ENCODE peak calls at places on chromosome 1, in five cellular contexts. H, B, T, G and E are unnamed samples.

GRCh38 chr1:204084247-204084772 is 11.4 kb downstream of the SOX13 start:
- DNase-seq in H (peak; percentile 61), B (peak; percentile 84), T (no peak), G (no peak), E (no peak)

GRCh38 chr1:229410692-229411433 is 23.0 kb downstream of the ACTA1 start:
- DNase-seq in H (no peak), B (peak; percentile 81), T (no peak), G (peak; percentile 46), E (no peak)

GRCh38 chr1:110554871-110555801 is 36.2 kb upstream of the KCNA10 start:
- DNase-seq in H (peak; percentile 19), B (peak; percentile 85), T (no peak), G (peak; percentile 5), E (peak; percentile 50)

GRCh38 chr1:111476761-111477309 is 3.1 kb downstream of the C1orf162 start:
- DNase-seq in H (peak; percentile 24), B (no peak), T (no peak), G (no peak), E (no peak)

GRCh38 chr1:213041443-213041842 is 9.6 kb upstream of the RPS6KC1 start:
- DNase-seq in H (no peak), B (no peak), T (no peak), G (peak; percentile 64), E (no peak)

GRCh38 chr1:198444792-198445191 is 95.7 kb downstream of the ATP6V1G3 start:
- DNase-seq in H (no peak), B (no peak), T (no peak), G (peak; percentile 92), E (no peak)

GRCh38 chr1:50774759-50775351 is 185.2 kb downstream of the FAF1 start:
- DNase-seq in H (no peak), B (no peak), T (no peak), G (peak; percentile 78), E (no peak)

GRCh38 chr1:50108497-50109073 is at the start of gene ELAVL4:
- DNase-seq in H (no peak), B (no peak), T (no peak), G (no peak), E (no peak)

GRCh38 chr1:118988186-118989005 is at the start of gene TBX15:
- DNase-seq in H (no peak), B (no peak), T (no peak), G (no peak), E (no peak)

DNA sequence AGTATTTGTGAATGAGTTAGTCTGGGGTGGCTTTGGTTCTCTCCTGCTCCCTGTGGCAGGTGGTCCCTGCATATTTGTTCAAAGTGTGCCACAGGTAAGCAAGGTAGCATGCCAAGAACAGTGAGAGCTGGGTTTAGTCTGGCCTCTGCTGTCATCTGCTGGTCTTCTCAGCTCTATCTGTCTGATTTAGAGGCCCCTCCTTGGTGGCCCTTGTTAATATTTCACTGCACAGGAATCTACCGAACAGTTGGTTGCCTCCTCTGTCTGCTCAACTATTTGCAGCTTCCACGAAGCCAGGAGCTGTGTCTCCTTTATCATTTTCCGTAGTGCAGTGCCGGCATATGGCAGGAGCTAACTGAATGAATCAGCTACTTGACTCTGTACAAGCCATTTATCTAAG is 9.7 kb downstream of the DNM3 start:
- DNase-seq in H (no peak), B (no peak), T (no peak), G (no peak), E (no peak)
- TF ChIP-seq CTCF in H (no peak), B (peak; percentile 24), T (no peak), G (no peak), E (no peak)

GRCh38 chr1:227314014-227314848 is 4.1 kb downstream of the CDC42BPA start:
- DNase-seq in H (no peak), B (no peak), T (no peak), G (no peak), E (no peak)

GRCh38 chr1:227311389-227312001 is 6.8 kb downstream of the CDC42BPA start:
- DNase-seq in H (no peak), B (no peak), T (no peak), G (no peak), E (no peak)

GRCh38 chr1:227315500-227316346 is 2.6 kb downstream of the CDC42BPA start:
- DNase-seq in H (peak; percentile 70), B (no peak), T (no peak), G (peak; percentile 83), E (no peak)

GRCh38 chr1:227308367-227309336 is 9.6 kb downstream of the CDC42BPA start:
- DNase-seq in H (no peak), B (no peak), T (no peak), G (no peak), E (no peak)

DNA sequence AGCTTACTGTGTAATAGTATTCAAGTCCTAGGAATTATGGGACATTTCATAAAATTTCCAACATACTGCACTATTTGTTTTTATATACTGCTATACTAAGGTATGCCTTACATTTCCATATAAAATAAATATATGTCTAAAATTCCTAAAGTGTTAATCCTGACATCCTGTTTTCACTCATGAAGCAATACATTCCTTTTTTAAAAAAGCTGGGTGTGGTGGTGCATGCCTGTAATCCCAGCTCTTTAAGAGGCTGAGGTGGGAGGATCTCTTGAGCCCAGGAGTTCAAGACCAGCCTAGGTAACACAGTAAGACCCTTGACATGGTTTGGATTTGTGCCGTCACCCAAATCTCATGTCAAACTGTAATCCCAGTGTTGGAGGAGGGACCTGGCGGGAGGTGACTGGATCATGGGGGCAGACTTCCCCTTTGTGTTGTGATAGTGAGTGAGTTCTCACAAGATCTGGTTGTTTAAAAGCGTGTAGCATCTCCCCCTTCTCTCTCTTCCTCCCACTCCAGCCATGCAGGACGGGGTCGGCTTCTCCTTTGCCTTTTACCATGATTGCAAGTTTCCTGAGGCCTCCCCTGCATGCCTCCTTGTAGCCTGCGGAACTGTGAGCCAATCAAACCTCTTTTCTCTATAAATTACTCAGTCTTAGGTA is 5.8 kb downstream of the CDC42BPA start:
- DNase-seq in H (no peak), B (no peak), T (no peak), G (peak; percentile 45), E (no peak)
- TF ChIP-seq CTCF in H (no peak), B (no peak), T (no peak), G (no peak), E (no peak)

DNA sequence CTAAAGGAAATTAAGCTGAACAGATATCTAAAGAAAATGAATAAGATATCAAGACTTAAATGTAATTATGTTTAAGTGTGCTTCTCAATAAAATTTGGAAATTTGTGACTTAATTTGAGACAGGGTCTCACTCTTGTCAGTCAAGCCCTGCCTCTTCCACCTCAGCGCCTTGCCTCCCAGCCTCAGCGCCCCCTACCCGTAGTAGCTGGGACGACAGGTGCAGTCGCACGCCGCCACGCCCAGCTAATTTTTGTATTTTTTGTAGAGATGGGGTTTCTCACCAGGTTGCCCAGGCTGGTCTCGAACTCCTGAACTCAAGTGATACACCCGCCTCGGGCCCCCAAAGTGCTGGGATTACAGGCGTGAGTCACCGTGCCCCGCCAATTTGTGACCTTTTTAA is 117.0 kb downstream of the CLEC20A start:
- DNase-seq in H (no peak), B (no peak), T (no peak), G (no peak), E (no peak)
- TF ChIP-seq CTCF in H (no peak), B (no peak), T (peak; percentile 45), G (peak; percentile 28), E (no peak)

GRCh38 chr1:46342084-46342656 is 1.6 kb downstream of the NSUN4 start:
- DNase-seq in H (no peak), B (no peak), T (no peak), G (peak; percentile 35), E (no peak)
- TF ChIP-seq CTCF in H (no peak), B (no peak), T (peak; percentile 35), G (peak; percentile 42), E (no peak)